ENCODE peak calls at places on chromosome 13, in nine cellular contexts. T is foreskin keratinocyte, J is NCI-H510A, G is NCI-H1105, U is transverse colon, F is iPS-NIHi11, I is body of pancreas, S is ELF-1, Z is cardiac fibroblast. P is an unnamed sample.

GRCh38 chr13:74114202-74114601 is 20.0 kb downstream of the KLF12 start:
- DNase-seq in T (peak), J (no peak), G (no peak), U (no peak), F (no peak), I (no peak), S (no peak), Z (peak), P (peak)

GRCh38 chr13:49113526-49114286 is 106.4 kb upstream of the MLNR start:
- DNase-seq in T (peak), J (no peak), G (no peak), U (no peak), F (peak), I (no peak), S (no peak), Z (peak), P (peak)

GRCh38 chr13:20525144-20525600 is 485 bp downstream of the CRYL1 start:
- DNase-seq in T (peak), J (no peak), G (no peak), U (peak), F (peak), I (peak), S (peak), Z (peak), P (peak)

GRCh38 chr13:101752432-101752831 is 300.0 kb downstream of the ITGBL1 start:
- DNase-seq in T (no peak), J (no peak), G (no peak), U (no peak), F (no peak), I (no peak), S (no peak), Z (no peak), P (no peak)

GRCh38 chr13:97242755-97243497 is 20.8 kb downstream of the MBNL2 start:
- DNase-seq in T (no peak), J (no peak), G (no peak), U (no peak), F (no peak), I (no peak), S (no peak), Z (no peak), P (no peak)

GRCh38 chr13:23579072-23579885 is 9.1 kb downstream of the TNFRSF19 start:
- DNase-seq in T (peak), J (peak), G (peak), U (peak), F (peak), I (peak), S (peak), Z (peak), P (peak)

GRCh38 chr13:91988331-91988730 is 589.9 kb downstream of the GPC5 start:
- DNase-seq in T (no peak), J (no peak), G (no peak), U (no peak), F (no peak), I (no peak), S (no peak), Z (no peak), P (no peak)

GRCh38 chr13:46040763-46041162 is 11.8 kb downstream of the ZC3H13 start:
- DNase-seq in T (no peak), J (no peak), G (no peak), U (no peak), F (no peak), I (no peak), S (no peak), Z (no peak), P (no peak)

GRCh38 chr13:60386250-60386649 is 10.8 kb upstream of the TDRD3 start:
- DNase-seq in T (no peak), J (no peak), G (no peak), U (no peak), F (no peak), I (no peak), S (no peak), Z (no peak), P (no peak)

GRCh38 chr13:111115841-111116500 is 861 bp downstream of the ARHGEF7 start:
- DNase-seq in T (no peak), J (no peak), G (peak), U (peak), F (peak), I (peak), S (peak), Z (peak), P (no peak)

GRCh38 chr13:26420282-26420960 is 137.1 kb upstream of the WASF3 start:
- DNase-seq in T (no peak), J (no peak), G (no peak), U (no peak), F (no peak), I (no peak), S (no peak), Z (no peak), P (no peak)

GRCh38 chr13:44396963-44397580 is 23.4 kb downstream of the SERP2 start:
- DNase-seq in T (no peak), J (no peak), G (no peak), U (no peak), F (peak), I (no peak), S (peak), Z (peak), P (no peak)

GRCh38 chr13:85509512-85509911 is 289.7 kb downstream of the SLITRK6 start:
- DNase-seq in T (peak), J (peak), G (no peak), U (no peak), F (no peak), I (no peak), S (no peak), Z (no peak), P (peak)

GRCh38 chr13:40102854-40103253 is 447.4 kb downstream of the COG6 start:
- DNase-seq in T (peak), J (no peak), G (no peak), U (no peak), F (no peak), I (no peak), S (peak), Z (peak), P (peak)